ENCODE peak calls at places on chromosomes 7 and 10, in ten cellular contexts. Z, N, U, A, L, S, G, C, O and V are unnamed samples.

GRCh38 chr7:69166979-69167516 is 431.2 kb upstream of the AUTS2 start:
- DNase-seq in Z (no peak), N (no peak), U (no peak), A (peak), L (no peak), S (peak), G (no peak), C (no peak), O (no peak), V (no peak)

GRCh38 chr7:85025312-85025756 is 161.5 kb downstream of the SEMA3D start:
- DNase-seq in Z (no peak), N (no peak), U (no peak), A (no peak), L (no peak), S (no peak), G (no peak), C (no peak), O (no peak), V (peak)

GRCh38 chr7:157662110-157662791 is 325.4 kb downstream of the DNAJB6 start:
- DNase-seq in Z (no peak), N (no peak), U (no peak), A (no peak), L (no peak), S (no peak), G (no peak), C (no peak), O (no peak), V (no peak)

GRCh38 chr7:55086413-55087201 is 67.8 kb downstream of the EGFR start:
- DNase-seq in Z (no peak), N (peak), U (peak), A (no peak), L (peak), S (no peak), G (peak), C (peak), O (no peak), V (peak)

GRCh38 chr7:102099474-102099873 is 187.2 kb upstream of the SH2B2 start:
- DNase-seq in Z (no peak), N (no peak), U (no peak), A (no peak), L (no peak), S (no peak), G (no peak), C (no peak), O (no peak), V (no peak)

GRCh38 chr7:107890493-107890961 is 456 bp upstream of the DLD start:
- DNase-seq in Z (no peak), N (no peak), U (no peak), A (peak), L (no peak), S (peak), G (peak), C (no peak), O (no peak), V (peak)

GRCh38 chr7:150406311-150406564 is 27.1 kb downstream of the ZNF775 start:
- DNase-seq in Z (no peak), N (no peak), U (no peak), A (no peak), L (no peak), S (no peak), G (no peak), C (no peak), O (no peak), V (no peak)

GRCh38 chr10:21406595-21407218 is 118.8 kb downstream of the SKIDA1 start:
- DNase-seq in Z (no peak), N (no peak), U (no peak), A (no peak), L (peak), S (no peak), G (peak), C (peak), O (no peak), V (no peak)

GRCh38 chr10:76082956-76083355 is 651.5 kb downstream of the LRMDA start:
- DNase-seq in Z (no peak), N (no peak), U (no peak), A (no peak), L (peak), S (peak), G (no peak), C (peak), O (no peak), V (peak)

GRCh38 chr7:96327429-96327828 is 5.5 kb upstream of the SLC25A13 start:
- DNase-seq in Z (peak), N (no peak), U (no peak), A (no peak), L (peak), S (peak), G (no peak), C (no peak), O (no peak), V (peak)

GRCh38 chr7:93053946-93054943 is 63.5 kb downstream of the SAMD9 start:
- DNase-seq in Z (no peak), N (no peak), U (no peak), A (no peak), L (no peak), S (no peak), G (no peak), C (no peak), O (no peak), V (no peak)

GRCh38 chr7:155277385-155277994 is 20.2 kb upstream of the INSIG1 start:
- DNase-seq in Z (no peak), N (no peak), U (no peak), A (no peak), L (peak), S (no peak), G (no peak), C (no peak), O (no peak), V (peak)

GRCh38 chr7:114312649-114313048 is 102.0 kb upstream of the FOXP2 start:
- DNase-seq in Z (no peak), N (no peak), U (no peak), A (no peak), L (no peak), S (peak), G (no peak), C (no peak), O (no peak), V (no peak)